ENCODE peak calls at places on chromosomes 5 and 9, in seven cellular contexts. F is sigmoid colon, U is colonic mucosa, M is H7, N is IMR-90, V is right lobe of liver, J is astrocyte. K is an unnamed sample. For H3K27me3, the result is how much of the 10 kb centered on the place peaks cover.

GRCh38 chr9:100011062-100011681 is 87.6 kb downstream of the ERP44 start:
- DNase-seq in F (no peak), J (peak), V (no peak), N (peak), M (peak), U (peak), K (no peak)

GRCh38 chr5:103849934-103850333 is 287.3 kb upstream of the NUDT12 start:
- DNase-seq in N (peak), V (no peak), J (peak), F (no peak), U (no peak), M (no peak), K (peak)

GRCh38 chr5:132425009-132425937 is 55.8 kb downstream of the SLC22A5 start:
- DNase-seq in J (peak), F (peak), M (peak), N (peak), V (no peak), U (peak), K (peak)

GRCh38 chr5:1929108-1929991 is 46.6 kb upstream of the IRX4 start:
- DNase-seq in U (no peak), V (no peak), M (no peak), F (no peak), J (no peak), N (no peak), K (no peak)

GRCh38 chr5:107219993-107220392 is 450.7 kb downstream of the EFNA5 start:
- DNase-seq in N (no peak), J (peak), U (no peak), F (no peak), V (no peak), M (no peak), K (no peak)

GRCh38 chr9:81671880-81672280 is 17.5 kb downstream of the TLE1 start:
- DNase-seq in N (peak), U (peak), J (peak), F (peak), M (no peak), V (peak), K (no peak)

GRCh38 chr5:55621218-55621617 is 86.5 kb upstream of the PLPP1 start:
- DNase-seq in F (no peak), V (no peak), J (no peak), N (peak), M (no peak), U (no peak), K (no peak)

GRCh38 chr5:21145376-21145775 is 1157.4 kb upstream of the CDH18 start:
- DNase-seq in J (peak), N (no peak), F (no peak), M (no peak), U (no peak), V (no peak), K (no peak)

GRCh38 chr9:6034954-6035353 is 19.5 kb upstream of the RANBP6 start:
- DNase-seq in N (no peak), U (no peak), J (no peak), V (no peak), F (no peak), M (no peak), K (no peak)

GRCh38 chr5:95216136-95216955 is 68.5 kb downstream of the MCTP1 start:
- DNase-seq in M (no peak), J (no peak), U (no peak), F (no peak), V (no peak), N (no peak), K (no peak)

GRCh38 chr5:83490203-83490602 is 18.7 kb downstream of the VCAN start:
- DNase-seq in M (no peak), V (no peak), N (no peak), J (no peak), U (no peak), F (no peak), K (no peak)

GRCh38 chr5:177429248-177430045 is 3.0 kb downstream of the GRK6 start:
- DNase-seq in U (peak), F (peak), M (peak), J (no peak), V (peak), N (no peak), K (no peak)

GRCh38 chr5:23742701-23743100 is 235.3 kb downstream of the PRDM9 start:
- DNase-seq in N (no peak), M (no peak), J (no peak), V (no peak), F (no peak), U (no peak), K (no peak)

DNA sequence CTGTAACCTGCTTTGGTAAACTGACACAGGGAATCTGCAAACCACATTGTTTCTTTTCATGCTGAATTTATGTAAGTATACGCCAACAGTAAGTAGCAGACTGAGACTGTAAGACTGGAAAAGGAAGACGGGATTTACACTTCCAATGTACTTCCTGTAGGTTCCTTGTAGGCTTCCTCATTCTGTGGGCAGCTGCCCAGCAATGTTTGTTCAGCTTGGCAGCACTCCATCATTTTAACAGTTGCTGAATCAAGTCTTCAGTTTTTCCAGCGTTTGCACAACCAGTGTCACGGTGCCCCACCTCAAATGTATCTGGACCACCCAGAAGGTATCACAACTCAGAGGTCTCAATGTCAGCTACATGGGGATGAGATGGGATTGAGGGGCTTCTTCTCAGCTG is 232.6 kb downstream of the PRDM9 start:
- DNase-seq in N (no peak), J (no peak), F (no peak), V (no peak), M (no peak), U (no peak), K (no peak)
- H3K4me3 ChIP-seq in N (no peak), J (no peak), F (no peak), V (no peak), M (no peak), U (no peak), K (no peak)

GRCh38 chr9:97075289-97075870 is 36.4 kb upstream of the CTSV start:
- DNase-seq in N (no peak), M (no peak), J (no peak), U (no peak), V (no peak), F (no peak), K (no peak)
- H3K27me3 ChIP-seq in N (under half), M (under half), J (under half), U (under half), V (under half), F (under half), K (under half)

GRCh38 chr9:18542837-18543405 is 69.0 kb downstream of the ADAMTSL1 start:
- DNase-seq in U (no peak), N (peak), M (no peak), V (no peak), J (peak), F (no peak), K (peak)

GRCh38 chr9:18539203-18539602 is 65.2 kb downstream of the ADAMTSL1 start:
- DNase-seq in M (no peak), N (no peak), U (no peak), J (no peak), F (no peak), V (no peak), K (no peak)

GRCh38 chr9:18548456-18548855 is 74.5 kb downstream of the ADAMTSL1 start:
- DNase-seq in N (no peak), J (no peak), V (no peak), U (no peak), F (no peak), M (no peak), K (no peak)

GRCh38 chr9:18544456-18544855 is 70.5 kb downstream of the ADAMTSL1 start:
- DNase-seq in J (peak), V (no peak), U (no peak), F (no peak), N (no peak), M (no peak), K (no peak)

GRCh38 chr9:18543406-18543965 is 69.5 kb downstream of the ADAMTSL1 start:
- DNase-seq in U (no peak), J (peak), N (peak), F (no peak), V (no peak), M (no peak), K (peak)
- H3K4me3 ChIP-seq in U (no peak), J (no peak), N (no peak), F (no peak), V (no peak), M (no peak), K (no peak)

GRCh38 chr9:68708089-68708488 is 3.0 kb downstream of the PIP5K1B start:
- DNase-seq in J (no peak), N (no peak), V (no peak), F (no peak), U (no peak), M (no peak), K (no peak)
- H3K27me3 ChIP-seq in J (under half), N (under half), V (under half), F (under half), U (under half), M (under half), K (under half)

DNA sequence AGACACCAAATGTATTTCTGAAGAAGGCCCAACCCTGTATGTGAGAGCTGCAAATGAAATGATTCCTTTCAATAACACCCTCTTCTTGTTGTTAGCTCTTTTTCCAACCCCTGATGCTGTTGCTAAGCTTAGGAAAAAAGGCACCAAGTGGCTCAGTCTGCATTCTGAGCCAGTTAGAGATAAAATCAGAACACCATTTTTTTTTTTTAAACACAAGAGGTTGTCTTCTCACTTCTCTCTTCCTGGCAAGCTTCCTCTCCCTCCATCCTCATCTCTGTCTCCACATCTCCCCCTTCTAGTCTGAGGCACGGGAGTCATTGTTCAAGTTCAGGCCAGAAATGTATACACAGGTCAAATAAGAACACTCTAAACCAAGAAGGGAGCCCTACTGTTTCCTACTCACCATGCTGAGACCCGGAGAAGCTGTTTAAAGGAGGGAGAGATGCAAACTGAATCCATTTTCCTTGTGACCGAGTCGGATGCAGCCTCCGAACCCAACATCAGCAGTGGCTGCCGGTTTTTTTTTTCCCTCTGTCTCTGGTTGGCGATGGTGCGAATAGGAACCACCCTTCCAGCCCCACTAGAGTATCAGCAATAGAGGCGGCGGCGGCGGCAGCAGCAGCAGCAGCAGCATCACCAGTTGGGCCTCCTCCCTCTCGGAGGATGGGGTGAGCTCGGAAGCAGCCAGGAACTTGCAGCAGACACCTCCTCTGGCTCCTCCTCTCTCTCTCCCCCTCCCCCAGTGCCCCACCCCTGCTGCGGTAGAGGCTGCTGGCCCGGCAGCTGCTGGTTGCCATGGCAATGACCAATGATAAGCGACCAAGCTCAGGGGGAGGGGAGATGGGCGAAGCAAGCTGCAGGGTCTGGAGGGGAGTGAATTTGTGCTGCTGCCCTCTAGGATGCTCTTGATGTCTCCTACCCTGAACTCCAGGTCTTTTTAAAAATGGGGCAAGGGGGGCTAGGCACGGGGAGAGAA is at the start of gene JAKMIP2:
- DNase-seq in U (peak), J (peak), F (peak), N (peak), V (peak), M (peak), K (no peak)
- H3K4me3 ChIP-seq in U (no peak), J (peak), F (peak), N (no peak), V (no peak), M (peak), K (no peak)

GRCh38 chr5:75341934-75342333 is 4.9 kb downstream of the HMGCR start:
- DNase-seq in M (no peak), F (no peak), V (no peak), U (no peak), N (no peak), J (no peak), K (no peak)
- H3K27me3 ChIP-seq in M (under half), F (under half), V (under half), U (under half), N (under half), J (under half), K (under half)

GRCh38 chr9:1879501-1879900 is 135.6 kb upstream of the SMARCA2 start:
- DNase-seq in V (no peak), U (no peak), J (no peak), N (no peak), F (no peak), M (no peak), K (no peak)
- H3K4me3 ChIP-seq in V (no peak), U (no peak), J (no peak), N (no peak), F (no peak), M (no peak), K (no peak)

GRCh38 chr9:70054546-70054945 is 10.9 kb downstream of the MAMDC2 start:
- DNase-seq in U (no peak), F (no peak), J (no peak), V (no peak), N (no peak), M (no peak), K (no peak)
- H3K27me3 ChIP-seq in U (under half), F (under half), J (under half), V (under half), N (under half), M (under half), K (under half)

DNA sequence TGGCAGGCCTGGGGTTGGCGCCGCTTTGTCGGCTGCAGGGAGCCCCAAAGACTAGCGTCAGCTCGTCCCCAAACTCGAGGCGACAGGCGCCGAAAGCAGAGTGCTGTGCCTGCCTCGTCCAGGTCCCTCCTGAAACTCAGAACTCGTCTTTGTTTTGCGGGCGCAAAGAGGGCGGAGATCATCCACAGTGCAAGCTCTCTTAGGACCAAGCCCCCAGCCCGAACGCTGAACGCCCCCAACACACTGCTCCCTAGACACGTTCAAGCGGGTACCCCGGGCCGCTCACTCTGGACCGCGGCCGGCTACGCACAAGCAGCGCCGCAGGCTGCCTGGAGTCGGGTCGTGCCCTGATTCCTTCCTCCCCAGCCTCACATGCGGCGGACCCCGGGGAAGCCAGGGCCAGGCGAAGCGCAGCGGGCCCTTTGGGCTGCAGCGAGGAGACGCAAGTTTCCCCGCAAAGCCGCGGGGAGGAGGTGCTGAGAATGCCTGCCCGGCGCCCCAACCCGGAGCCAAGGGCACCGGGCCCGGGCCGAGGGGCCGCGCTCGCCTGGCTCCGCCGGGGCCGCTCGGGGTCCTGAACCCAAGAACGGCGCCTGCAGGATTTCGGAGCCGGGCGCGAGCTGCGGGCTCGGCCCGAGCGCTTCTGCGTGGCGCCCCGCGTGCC is 852 bp downstream of the FSTL4 start:
- DNase-seq in V (no peak), M (peak), J (no peak), F (no peak), N (no peak), U (no peak), K (no peak)
- H3K4me3 ChIP-seq in V (peak), M (peak), J (no peak), F (peak), N (no peak), U (peak), K (no peak)

GRCh38 chr9:89446440-89447310 is 51.2 kb downstream of the SEMA4D start:
- DNase-seq in U (no peak), F (no peak), M (peak), V (no peak), N (no peak), J (no peak), K (no peak)
- H3K27me3 ChIP-seq in U (under half), F (under half), M (under half), V (under half), N (under half), J (under half), K (under half)

K was measured in BJ.